ENCODE peak calls at places on chromosomes 2 and 18, in ten cellular contexts. A, C, E, M, S, O, H, D, T and N are unnamed samples.

GRCh38 chr18:8766576-8767253 is 61.4 kb downstream of the MTCL1 start:
- DNase-seq in O (no peak), D (no peak), E (no peak), T (no peak), H (no peak), S (no peak), A (no peak), M (no peak), C (no peak), N (no peak)

GRCh38 chr2:61268249-61268648 is 106.3 kb downstream of the C2orf74 start:
- DNase-seq in A (no peak), S (peak), D (no peak), T (no peak), M (no peak), H (no peak), E (no peak), O (no peak), C (no peak), N (no peak)

GRCh38 chr18:68623342-68623741 is 91.6 kb downstream of the TMX3 start:
- DNase-seq in E (no peak), A (no peak), D (peak), M (peak), H (peak), S (peak), T (peak), O (no peak), C (no peak), N (peak)

GRCh38 chr18:63974991-63975390 is 5.1 kb downstream of the SERPINB8 start:
- DNase-seq in H (peak), T (no peak), A (no peak), E (no peak), M (no peak), O (no peak), S (peak), C (no peak), D (no peak), N (no peak)

GRCh38 chr18:75612491-75612890 is 185.0 kb upstream of the SMIM21 start:
- DNase-seq in D (no peak), A (no peak), T (no peak), C (no peak), E (no peak), H (no peak), O (no peak), S (no peak), M (no peak), N (no peak)

GRCh38 chr2:219688560-219689445 is 61.4 kb downstream of the SLC4A3 start:
- DNase-seq in D (no peak), O (no peak), T (no peak), M (no peak), H (peak), S (peak), E (no peak), C (no peak), A (no peak), N (peak)

GRCh38 chr18:27707201-27707600 is 469.7 kb downstream of the CDH2 start:
- DNase-seq in D (no peak), T (no peak), A (no peak), E (no peak), S (peak), O (no peak), H (peak), C (no peak), M (no peak), N (no peak)

GRCh38 chr2:214378455-214379103 is 32.3 kb upstream of the VWC2L start:
- DNase-seq in S (peak), A (no peak), T (peak), O (peak), D (no peak), H (no peak), E (no peak), M (no peak), C (no peak), N (no peak)

GRCh38 chr2:101478561-101479001 is 3.7 kb upstream of the RFX8 start:
- DNase-seq in M (no peak), O (no peak), C (no peak), E (no peak), H (peak), S (no peak), T (no peak), D (no peak), A (no peak), N (no peak)

GRCh38 chr2:55115795-55116597 is 65.7 kb upstream of the RTN4 start:
- DNase-seq in A (no peak), E (no peak), H (peak), O (no peak), M (no peak), T (no peak), S (peak), C (no peak), D (no peak), N (no peak)

GRCh38 chr2:232541961-232542714 is 2.6 kb downstream of the CHRNG start:
- DNase-seq in O (peak), C (no peak), H (no peak), T (no peak), M (no peak), S (no peak), A (no peak), D (no peak), E (no peak), N (no peak)

GRCh38 chr2:20590704-20591515 is 60.0 kb downstream of the HS1BP3 start:
- DNase-seq in A (no peak), D (peak), E (no peak), S (no peak), C (no peak), O (peak), M (no peak), T (no peak), H (peak), N (no peak)

GRCh38 chr18:23591011-23591410 is 4.7 kb upstream of the NPC1 start:
- DNase-seq in T (no peak), S (no peak), E (no peak), A (no peak), O (no peak), C (no peak), M (no peak), H (peak), D (no peak), N (no peak)

GRCh38 chr2:120465989-120466703 is 120.2 kb downstream of the INHBB start:
- DNase-seq in M (peak), S (no peak), E (no peak), A (no peak), C (no peak), T (peak), D (no peak), H (no peak), O (no peak), N (no peak)

GRCh38 chr2:231515603-231516002 is 14.6 kb downstream of the NMUR1 start:
- DNase-seq in H (no peak), S (no peak), T (no peak), O (no peak), A (no peak), M (no peak), C (no peak), E (no peak), D (no peak), N (no peak)

GRCh38 chr2:218074031-218074430 is 5.0 kb downstream of the RUFY4 start:
- DNase-seq in E (no peak), O (no peak), A (no peak), C (peak), M (no peak), S (peak), T (peak), H (peak), D (no peak), N (peak)

GRCh38 chr2:174023591-174024523 is 58.7 kb upstream of the SP3 start:
- DNase-seq in D (peak), C (no peak), O (no peak), T (peak), A (no peak), M (no peak), E (no peak), H (peak), S (peak), N (no peak)

GRCh38 chr2:64586883-64587481 is 62.9 kb downstream of the AFTPH start:
- DNase-seq in D (no peak), M (peak), C (no peak), E (no peak), S (peak), H (peak), O (no peak), T (no peak), A (no peak), N (peak)

GRCh38 chr18:79245517-79246001 is 150.2 kb upstream of the NFATC1 start:
- DNase-seq in O (no peak), T (no peak), M (no peak), A (peak), D (no peak), C (no peak), E (peak), S (peak), H (peak), N (peak)

GRCh38 chr2:98830573-98831145 is 99.7 kb upstream of the MGAT4A start:
- DNase-seq in H (no peak), O (no peak), T (no peak), C (no peak), M (no peak), S (no peak), E (no peak), D (no peak), A (no peak), N (no peak)